ENCODE peak calls at places on chromosomes 5 and 9, in nine cellular contexts. T, J, D, Z, I, W, N, V and M are unnamed samples.

GRCh38 chr5:43078956-43079355 is 38.8 kb upstream of the ANXA2R start:
- DNase-seq in T (peak; percentile 54), J (no peak), D (peak; percentile 79), Z (peak; percentile 9), I (no peak), W (no peak), N (peak; percentile 84), V (no peak), M (no peak)

GRCh38 chr5:132227485-132228240 is at the start of gene P4HA2:
- DNase-seq in T (peak; percentile 86), J (no peak), D (peak; percentile 77), Z (peak; percentile 87), I (no peak), W (peak; percentile 58), N (peak; percentile 94), V (peak; percentile 86), M (no peak)

GRCh38 chr9:21017092-21017491 is 14.3 kb downstream of the HACD4 start:
- DNase-seq in T (peak; percentile 38), J (no peak), D (no peak), Z (no peak), I (no peak), W (no peak), N (peak; percentile 14), V (no peak), M (no peak)

GRCh38 chr5:68433921-68434879 is 218.6 kb downstream of the PIK3R1 start:
- DNase-seq in T (peak; percentile 99), J (no peak), D (peak; percentile 71), Z (no peak), I (peak; percentile 83), W (no peak), N (peak; percentile 95), V (peak; percentile 19), M (peak; percentile 71)

GRCh38 chr9:136110082-136111061 is 8.3 kb downstream of the TMEM250 start:
- DNase-seq in T (no peak), J (no peak), D (peak; percentile 73), Z (peak; percentile 62), I (no peak), W (no peak), N (no peak), V (no peak), M (no peak)

GRCh38 chr5:172954751-172955159 is 4.5 kb upstream of the RPL26L1 start:
- DNase-seq in T (no peak), J (no peak), D (no peak), Z (no peak), I (no peak), W (no peak), N (no peak), V (no peak), M (no peak)

GRCh38 chr9:72353455-72354116 is 11.4 kb downstream of the ZFAND5 start:
- DNase-seq in T (no peak), J (no peak), D (no peak), Z (no peak), I (no peak), W (no peak), N (no peak), V (no peak), M (no peak)

GRCh38 chr5:16700081-16700480 is 83.3 kb upstream of the RETREG1 start:
- DNase-seq in T (no peak), J (no peak), D (no peak), Z (no peak), I (no peak), W (no peak), N (no peak), V (no peak), M (no peak)

GRCh38 chr5:139458580-139459407 is 3.7 kb downstream of the ECSCR start:
- DNase-seq in T (peak; percentile 33), J (no peak), D (no peak), Z (no peak), I (peak; percentile 53), W (no peak), N (peak; percentile 82), V (no peak), M (peak; percentile 89)

GRCh38 chr5:179828756-179829421 is 8.2 kb downstream of the SQSTM1 start:
- DNase-seq in T (no peak), J (no peak), D (no peak), Z (no peak), I (no peak), W (no peak), N (no peak), V (no peak), M (no peak)

GRCh38 chr5:75584641-75585040 is 26.6 kb upstream of the ANKDD1B start:
- DNase-seq in T (peak; percentile 9), J (no peak), D (no peak), Z (no peak), I (no peak), W (no peak), N (peak; percentile 6), V (no peak), M (no peak)

GRCh38 chr5:66113160-66113559 is 30.9 kb upstream of the SREK1 start:
- DNase-seq in T (peak; percentile 64), J (no peak), D (no peak), Z (no peak), I (no peak), W (no peak), N (no peak), V (no peak), M (no peak)

GRCh38 chr5:178785999-178786398 is 55.5 kb upstream of the ZNF354A start:
- DNase-seq in T (peak; percentile 94), J (no peak), D (no peak), Z (no peak), I (no peak), W (no peak), N (peak; percentile 19), V (no peak), M (no peak)

GRCh38 chr5:138000102-138000723 is 32.7 kb downstream of the FAM13B start:
- DNase-seq in T (peak; percentile 67), J (no peak), D (peak; percentile 26), Z (no peak), I (no peak), W (no peak), N (no peak), V (no peak), M (no peak)

GRCh38 chr5:169283887-169284286 is 17.1 kb downstream of the SLIT3 start:
- DNase-seq in T (no peak), J (no peak), D (no peak), Z (no peak), I (no peak), W (no peak), N (no peak), V (no peak), M (no peak)

GRCh38 chr9:128115187-128116103 is 12.1 kb downstream of the PTGES2 start:
- DNase-seq in T (no peak), J (no peak), D (no peak), Z (no peak), I (no peak), W (no peak), N (no peak), V (no peak), M (no peak)

GRCh38 chr9:107389617-107390071 is 99.9 kb downstream of the KLF4 start:
- DNase-seq in T (peak; percentile 97), J (no peak), D (no peak), Z (no peak), I (no peak), W (no peak), N (peak; percentile 79), V (no peak), M (no peak)

GRCh38 chr9:78158286-78158685 is 77.6 kb upstream of the CEP78 start:
- DNase-seq in T (no peak), J (no peak), D (no peak), Z (no peak), I (no peak), W (no peak), N (no peak), V (no peak), M (no peak)

GRCh38 chr5:10590226-10591047 is 26.6 kb downstream of the ANKRD33B start:
- DNase-seq in T (peak; percentile 80), J (no peak), D (peak; percentile 100), Z (peak; percentile 88), I (no peak), W (peak; percentile 25), N (no peak), V (no peak), M (no peak)

GRCh38 chr9:91816356-91816755 is 133.7 kb downstream of the ROR2 start:
- DNase-seq in T (no peak), J (no peak), D (no peak), Z (no peak), I (no peak), W (no peak), N (no peak), V (no peak), M (no peak)

GRCh38 chr9:134642385-134643181 is 980 bp downstream of the COL5A1 start:
- DNase-seq in T (no peak), J (no peak), D (peak; percentile 88), Z (peak; percentile 69), I (no peak), W (peak; percentile 14), N (peak; percentile 90), V (peak; percentile 14), M (no peak)

GRCh38 chr9:127723450-127723849 is 7.6 kb downstream of the TTC16 start:
- DNase-seq in T (peak; percentile 75), J (no peak), D (no peak), Z (no peak), I (no peak), W (no peak), N (peak; percentile 87), V (no peak), M (no peak)

GRCh38 chr5:73777192-73777591 is 151.2 kb downstream of the ARHGEF28 start:
- DNase-seq in T (no peak), J (no peak), D (no peak), Z (no peak), I (no peak), W (no peak), N (no peak), V (no peak), M (no peak)